ENCODE peak calls at places on chromosomes 5 and 9, in four cellular contexts. One of them, this sample, is unnamed.
A peak's percentile ranks its signal among the peaks of the same experiment; 100 is the strongest.

GRCh38 chr5:6175172-6175855 is 203.0 kb downstream of the MED10 start:
- DNase-seq in neural progenitor cell: no peak
- DNase-seq in PC-3: peak; percentile 60
- DNase-seq in colonic mucosa: no peak
- DNase-seq in this sample: no peak

GRCh38 chr9:119368681-119369581 is at the start of gene BRINP1:
- DNase-seq in PC-3: no peak
- DNase-seq in colonic mucosa: peak; percentile 18
- DNase-seq in neural progenitor cell: peak; percentile 69
- DNase-seq in this sample: peak; percentile 80

GRCh38 chr9:69996947-69997346 is 46.7 kb upstream of the MAMDC2 start:
- DNase-seq in neural progenitor cell: no peak
- DNase-seq in colonic mucosa: no peak
- DNase-seq in PC-3: no peak
- DNase-seq in this sample: no peak

GRCh38 chr9:97788763-97789663 is 64.0 kb upstream of the FOXE1 start:
- DNase-seq in neural progenitor cell: no peak
- DNase-seq in colonic mucosa: no peak
- DNase-seq in PC-3: peak; percentile 78
- DNase-seq in this sample: no peak

GRCh38 chr5:36660397-36661049 is 54.1 kb downstream of the SLC1A3 start:
- DNase-seq in PC-3: no peak
- DNase-seq in neural progenitor cell: no peak
- DNase-seq in colonic mucosa: no peak
- DNase-seq in this sample: no peak

GRCh38 chr5:68195137-68195536 is 20.4 kb upstream of the PIK3R1 start:
- DNase-seq in PC-3: no peak
- DNase-seq in colonic mucosa: no peak
- DNase-seq in neural progenitor cell: no peak
- DNase-seq in this sample: no peak

GRCh38 chr9:117796681-117797080 is 92.5 kb downstream of the TLR4 start:
- DNase-seq in PC-3: no peak
- DNase-seq in neural progenitor cell: no peak
- DNase-seq in colonic mucosa: no peak
- DNase-seq in this sample: no peak

GRCh38 chr5:113163328-113163727 is 186.7 kb downstream of the DCP2 start:
- DNase-seq in neural progenitor cell: no peak
- DNase-seq in PC-3: peak; percentile 78
- DNase-seq in colonic mucosa: no peak
- DNase-seq in this sample: no peak

GRCh38 chr5:125326114-125326513 is 579.7 kb upstream of the ZNF608 start:
- DNase-seq in neural progenitor cell: no peak
- DNase-seq in PC-3: peak; percentile 52
- DNase-seq in colonic mucosa: peak; percentile 40
- DNase-seq in this sample: no peak

GRCh38 chr5:148984333-148984732 is 78.5 kb downstream of the SH3TC2 start:
- DNase-seq in colonic mucosa: no peak
- DNase-seq in PC-3: peak; percentile 100
- DNase-seq in neural progenitor cell: no peak
- DNase-seq in this sample: peak; percentile 42

GRCh38 chr5:34959323-34959722 is 30.0 kb downstream of the DNAJC21 start:
- DNase-seq in PC-3: peak; percentile 75
- DNase-seq in colonic mucosa: no peak
- DNase-seq in neural progenitor cell: no peak
- DNase-seq in this sample: no peak

GRCh38 chr5:83865579-83865978 is 144.9 kb upstream of the HAPLN1 start:
- DNase-seq in colonic mucosa: no peak
- DNase-seq in neural progenitor cell: no peak
- DNase-seq in PC-3: no peak
- DNase-seq in this sample: no peak

GRCh38 chr5:99000878-99001277 is 72.1 kb upstream of the CHD1 start:
- DNase-seq in colonic mucosa: no peak
- DNase-seq in neural progenitor cell: no peak
- DNase-seq in PC-3: peak; percentile 27
- DNase-seq in this sample: no peak

GRCh38 chr5:111655169-111655924 is 101.6 kb downstream of the NREP start:
- DNase-seq in PC-3: peak; percentile 15
- DNase-seq in colonic mucosa: no peak
- DNase-seq in neural progenitor cell: no peak
- DNase-seq in this sample: no peak

GRCh38 chr9:86794356-86795046 is 152.8 kb downstream of the GAS1 start:
- DNase-seq in neural progenitor cell: no peak
- DNase-seq in PC-3: no peak
- DNase-seq in colonic mucosa: no peak
- DNase-seq in this sample: no peak

GRCh38 chr5:16234598-16234997 is 55.0 kb upstream of the MARCHF11 start:
- DNase-seq in neural progenitor cell: no peak
- DNase-seq in PC-3: peak; percentile 22
- DNase-seq in colonic mucosa: no peak
- DNase-seq in this sample: no peak

GRCh38 chr9:100072805-100073204 is 26.0 kb downstream of the ERP44 start:
- DNase-seq in neural progenitor cell: no peak
- DNase-seq in colonic mucosa: no peak
- DNase-seq in PC-3: peak; percentile 26
- DNase-seq in this sample: no peak

GRCh38 chr9:70954126-70954525 is 167.3 kb downstream of the TRPM3 start:
- DNase-seq in colonic mucosa: no peak
- DNase-seq in PC-3: peak; percentile 34
- DNase-seq in neural progenitor cell: peak; percentile 81
- DNase-seq in this sample: no peak

GRCh38 chr5:39700523-39700922 is 275.7 kb upstream of the DAB2 start:
- DNase-seq in colonic mucosa: no peak
- DNase-seq in neural progenitor cell: no peak
- DNase-seq in PC-3: no peak
- DNase-seq in this sample: no peak

GRCh38 chr9:136081826-136082495 is 13.1 kb downstream of the NACC2 start:
- DNase-seq in PC-3: no peak
- DNase-seq in colonic mucosa: no peak
- DNase-seq in neural progenitor cell: peak; percentile 1
- DNase-seq in this sample: peak; percentile 26

DNA sequence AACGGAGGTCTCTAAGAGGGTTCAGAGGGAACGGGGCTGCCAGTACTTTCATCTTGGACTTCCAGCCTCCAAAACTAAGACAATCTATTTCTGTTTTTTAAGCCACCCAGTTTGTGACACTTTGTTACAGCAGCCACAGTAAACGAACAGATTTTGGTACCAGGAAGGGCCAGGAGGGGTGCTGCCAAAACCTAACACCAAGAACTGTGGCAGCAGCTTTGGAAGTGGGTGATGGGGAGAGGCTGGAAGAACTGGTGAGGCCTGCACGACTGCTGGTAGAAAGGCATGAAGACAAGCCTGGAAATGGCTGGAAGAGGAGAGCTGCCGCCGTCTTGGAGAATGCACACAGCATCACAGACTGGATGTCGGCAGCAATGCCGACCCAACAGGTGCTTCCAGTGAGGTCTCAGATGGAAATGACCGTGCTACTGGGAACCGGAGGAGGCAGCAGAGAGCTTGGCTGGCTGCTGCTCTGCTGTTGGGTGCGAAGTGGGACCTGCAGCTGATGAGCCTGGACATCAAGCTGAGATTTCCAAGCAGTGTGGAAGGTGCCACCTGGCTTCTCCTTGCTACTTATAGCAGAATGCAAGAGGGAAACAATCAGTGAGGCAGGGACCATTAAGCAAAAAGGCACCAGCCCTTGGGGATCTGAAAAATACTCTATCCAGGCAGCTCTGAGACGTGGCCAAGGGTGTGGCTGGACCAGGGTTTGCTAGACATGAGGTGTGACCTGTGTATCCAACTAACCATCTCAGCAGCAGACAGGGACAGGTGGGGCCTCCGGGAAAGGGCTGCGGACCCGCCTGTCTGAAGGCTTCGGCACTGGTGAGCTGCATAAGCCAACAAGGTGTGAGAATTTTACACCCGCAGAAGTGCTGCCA is 4.7 kb upstream of the TMEM210 start:
- DNase-seq in PC-3: peak; percentile 53
- DNase-seq in colonic mucosa: peak; percentile 51
- DNase-seq in neural progenitor cell: peak; percentile 57
- DNase-seq in this sample: peak; percentile 71
- TF ChIP-seq CTCF in PC-3: peak; percentile 60
- TF ChIP-seq CTCF in colonic mucosa: peak; percentile 48
- TF ChIP-seq CTCF in neural progenitor cell: peak; percentile 43
- TF ChIP-seq CTCF in this sample: peak; percentile 69

GRCh38 chr9:127396808-127397721 is at the start of gene SLC2A8:
- DNase-seq in colonic mucosa: peak; percentile 99
- DNase-seq in neural progenitor cell: peak; percentile 100
- DNase-seq in PC-3: peak; percentile 99
- DNase-seq in this sample: peak; percentile 100
- H3K9ac ChIP-seq in colonic mucosa: peak within 1 kb of the TSS; percentile 74
- H3K9ac ChIP-seq in neural progenitor cell: peak within 1 kb of the TSS; percentile 55
- H3K9ac ChIP-seq in PC-3: peak within 1 kb of the TSS; percentile 64
- H3K9ac ChIP-seq in this sample: peak within 1 kb of the TSS; percentile 42

GRCh38 chr9:106025449-106025848 is 331.1 kb downstream of the TMEM38B start:
- DNase-seq in neural progenitor cell: peak; percentile 41
- DNase-seq in colonic mucosa: no peak
- DNase-seq in PC-3: no peak
- DNase-seq in this sample: peak; percentile 28
- TF ChIP-seq CTCF in neural progenitor cell: peak; percentile 42
- TF ChIP-seq CTCF in colonic mucosa: no peak
- TF ChIP-seq CTCF in PC-3: no peak
- TF ChIP-seq CTCF in this sample: peak; percentile 49

GRCh38 chr5:172854451-172854871 is 20.4 kb downstream of the ERGIC1 start:
- DNase-seq in colonic mucosa: peak; percentile 64
- DNase-seq in PC-3: no peak
- DNase-seq in neural progenitor cell: no peak
- DNase-seq in this sample: no peak
- H3K9ac ChIP-seq in colonic mucosa: peak overlapping the region; percentile 62
- H3K9ac ChIP-seq in PC-3: no peak overlapping the region
- H3K9ac ChIP-seq in neural progenitor cell: no peak overlapping the region
- H3K9ac ChIP-seq in this sample: no peak overlapping the region

DNA sequence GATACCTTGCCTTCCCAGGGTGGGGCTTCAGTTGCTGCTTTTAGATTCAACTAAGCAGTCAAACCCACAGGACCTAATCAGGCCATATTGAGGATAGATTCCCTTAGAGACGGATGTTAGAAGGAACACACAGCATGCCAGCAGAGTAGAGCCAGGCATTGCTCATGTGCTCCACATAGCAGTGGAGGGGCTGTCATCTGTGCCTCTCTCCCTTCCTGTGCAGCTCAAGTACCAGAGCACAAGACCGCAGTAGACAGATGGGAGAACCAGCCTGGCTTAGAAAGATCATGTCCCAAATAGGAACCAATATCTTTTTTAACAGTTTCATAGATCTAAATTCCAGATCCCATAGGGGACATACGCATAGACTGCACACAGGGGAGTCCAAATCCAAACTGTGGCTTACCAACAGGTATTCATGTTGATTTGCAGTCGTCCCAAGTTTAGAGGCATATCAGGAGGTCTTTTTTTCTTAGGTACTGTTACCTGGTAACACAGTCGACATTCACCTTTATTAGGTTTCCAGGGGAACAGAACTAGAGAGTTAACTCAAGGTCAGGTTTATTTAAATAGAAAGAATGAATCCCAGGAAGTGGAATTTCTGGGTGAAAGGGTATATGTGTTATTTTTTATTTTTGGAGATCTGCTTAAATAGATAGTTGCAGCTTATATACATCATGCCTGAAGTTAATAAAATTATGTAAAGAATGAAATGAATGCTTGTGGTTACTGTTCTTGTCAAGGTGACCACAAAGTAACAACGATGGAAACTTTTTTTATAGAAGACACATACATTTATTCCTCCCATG is 43.5 kb upstream of the PCAT7 start:
- DNase-seq in PC-3: peak; percentile 19
- DNase-seq in colonic mucosa: no peak
- DNase-seq in neural progenitor cell: no peak
- DNase-seq in this sample: no peak
- TF ChIP-seq CTCF in PC-3: no peak
- TF ChIP-seq CTCF in colonic mucosa: no peak
- TF ChIP-seq CTCF in neural progenitor cell: no peak
- TF ChIP-seq CTCF in this sample: no peak

GRCh38 chr5:93360436-93361100 is 220.5 kb downstream of the NR2F1-AS1 start:
- DNase-seq in neural progenitor cell: no peak
- DNase-seq in colonic mucosa: no peak
- DNase-seq in PC-3: peak; percentile 69
- DNase-seq in this sample: no peak
- H3K9ac ChIP-seq in neural progenitor cell: no peak overlapping the region
- H3K9ac ChIP-seq in colonic mucosa: no peak overlapping the region
- H3K9ac ChIP-seq in PC-3: peak overlapping the region; percentile 34
- H3K9ac ChIP-seq in this sample: no peak overlapping the region

DNA sequence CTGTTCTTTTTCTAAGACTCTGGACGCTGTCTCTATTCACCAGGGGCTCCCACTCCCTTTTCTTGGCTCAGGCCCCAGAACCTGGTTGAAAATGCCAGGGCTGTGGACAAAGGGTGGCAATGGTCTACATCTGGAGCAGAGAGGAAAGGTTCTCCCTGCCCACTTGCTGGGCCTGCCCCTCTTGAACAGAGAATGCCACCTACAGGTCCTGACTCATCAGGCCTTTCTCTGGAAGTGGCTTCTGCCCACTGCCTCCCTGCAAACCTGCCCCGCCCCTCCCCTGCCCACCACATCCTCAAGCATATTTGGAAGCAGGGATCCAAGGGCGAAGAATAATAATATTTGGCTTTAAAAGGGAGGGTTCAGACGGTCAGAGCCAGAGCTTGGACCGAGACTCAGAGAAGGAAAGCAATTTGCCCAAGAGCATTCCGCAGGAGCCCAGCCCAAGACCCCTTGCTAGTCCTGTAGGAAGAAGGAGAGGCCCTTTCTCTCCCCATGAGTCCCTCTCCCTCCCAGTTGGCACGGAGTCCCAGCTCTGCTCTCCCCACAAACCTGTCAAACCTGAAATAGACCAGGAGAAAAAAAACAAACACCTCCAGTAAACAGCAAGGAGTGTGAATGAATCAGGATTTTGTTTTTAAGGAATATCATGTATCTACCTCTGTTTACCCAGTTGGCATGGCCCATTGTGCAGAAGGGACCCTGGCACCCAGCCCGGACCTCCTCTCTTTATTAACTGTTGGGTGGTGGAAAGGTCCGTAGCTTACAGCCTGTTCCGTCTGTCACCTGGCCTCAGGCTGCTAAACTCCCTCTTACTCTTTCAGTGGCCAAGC is 37.8 kb upstream of the STXBP1 start:
- DNase-seq in colonic mucosa: peak; percentile 85
- DNase-seq in neural progenitor cell: no peak
- DNase-seq in PC-3: peak; percentile 93
- DNase-seq in this sample: no peak
- TF ChIP-seq CTCF in colonic mucosa: no peak
- TF ChIP-seq CTCF in neural progenitor cell: no peak
- TF ChIP-seq CTCF in PC-3: no peak
- TF ChIP-seq CTCF in this sample: no peak

This sample was measured in H9.